ENCODE peak calls at places on chromosomes 5 and 9, in four cellular contexts. E, X, N and U are unnamed samples.
A peak's percentile ranks its signal among the peaks of the same experiment; 100 is the strongest.

GRCh38 chr5:108420182-108420581 is 38.3 kb upstream of the FBXL17 start:
- DNase-seq in E (no peak), N (no peak), X (no peak), U (no peak)

GRCh38 chr5:150175536-150175935 is 9.0 kb downstream of the CDX1 start:
- DNase-seq in X (peak; percentile 24), N (no peak), E (peak; percentile 66), U (peak; percentile 65)

GRCh38 chr9:131546336-131547084 is 1.2 kb downstream of the PRRT1B start:
- DNase-seq in N (no peak), E (peak; percentile 43), X (no peak), U (no peak)

GRCh38 chr9:109481747-109482325 is 16.3 kb downstream of the PTPN3 start:
- DNase-seq in N (no peak), X (no peak), E (no peak), U (no peak)

GRCh38 chr5:107436276-107436675 is 234.5 kb downstream of the EFNA5 start:
- DNase-seq in X (no peak), N (no peak), E (no peak), U (no peak)

GRCh38 chr9:3992924-3993323 is 306.9 kb downstream of the GLIS3 start:
- DNase-seq in X (no peak), E (no peak), N (no peak), U (peak; percentile 4)

GRCh38 chr9:6024035-6024554 is 8.7 kb upstream of the RANBP6 start:
- DNase-seq in N (no peak), E (peak; percentile 34), X (peak; percentile 67), U (peak; percentile 26)

GRCh38 chr9:132631685-132632084 is 38.1 kb downstream of the DDX31 start:
- DNase-seq in X (no peak), E (no peak), N (no peak), U (no peak)

GRCh38 chr9:109499061-109499630 is 1.0 kb upstream of the PTPN3 start:
- DNase-seq in E (no peak), N (no peak), X (no peak), U (no peak)

GRCh38 chr5:151110992-151111391 is 30.2 kb upstream of the TNIP1 start:
- DNase-seq in N (no peak), X (no peak), E (no peak), U (no peak)

GRCh38 chr9:109468927-109469326 is 29.2 kb downstream of the PTPN3 start:
- DNase-seq in X (no peak), N (no peak), E (no peak), U (peak; percentile 92)